ENCODE peak calls at places on chromosome 19, in six cellular contexts. U is retina; N is activated CD4-positive, alpha-beta T cell treated with anti-CD3 and anti-CD28 coated beads, Interleukin-2, amount 50 U/mL, for 48 hours; I is effector memory CD4-positive, alpha-beta T cell; O is stimulated activated naive B cell treated with anti-CD40 and anti-IgM and Interleukin-4, amounts not matched to agents 10 μg/mL and 1 μg/mL and 100 μg/mL, for 72 hours; E is GM06990. Z is an unnamed sample.

GRCh38 chr19:34313188-34313587 is 51.8 kb upstream of the GPI start:
- DNase-seq in I (no peak), O (no peak), U (no peak), N (no peak), E (no peak), Z (no peak)

GRCh38 chr19:918481-919156 is 1.5 kb downstream of the KISS1R start:
- DNase-seq in N (peak), E (no peak), I (no peak), O (no peak), U (no peak), Z (no peak)

GRCh38 chr19:50252887-50253268 is 49.5 kb downstream of the MYH14 start:
- DNase-seq in N (no peak), E (no peak), O (no peak), I (no peak), U (no peak), Z (no peak)

GRCh38 chr19:22832031-22832762 is at the start of gene ZNF723:
- DNase-seq in N (no peak), I (no peak), O (no peak), U (no peak), E (no peak), Z (no peak)

GRCh38 chr19:51702103-51702753 is 9.1 kb downstream of the SPACA6 start:
- DNase-seq in U (no peak), N (peak), O (no peak), I (peak), E (no peak), Z (peak)

GRCh38 chr19:16139752-16140151 is 3.7 kb upstream of the HSH2D start:
- DNase-seq in E (peak), I (no peak), U (no peak), N (no peak), O (peak), Z (no peak)

GRCh38 chr19:43872547-43873336 is 45.6 kb downstream of the ZNF283 start:
- DNase-seq in I (no peak), U (no peak), N (no peak), O (no peak), E (no peak), Z (no peak)

GRCh38 chr19:9721861-9722260 is 46.7 kb downstream of the ZNF846 start:
- DNase-seq in U (peak), O (no peak), N (no peak), I (no peak), E (no peak), Z (no peak)

GRCh38 chr19:56476671-56477428 is at the start of gene ZNF667:
- DNase-seq in I (no peak), U (peak), E (no peak), O (peak), N (no peak), Z (peak)

GRCh38 chr19:33403221-33403972 is 29.9 kb downstream of the CEBPG start:
- DNase-seq in O (no peak), I (no peak), N (no peak), U (no peak), E (no peak), Z (no peak)

GRCh38 chr19:2035590-2035991 is 15.5 kb downstream of the MKNK2 start:
- DNase-seq in E (peak), I (no peak), N (no peak), O (no peak), U (no peak), Z (no peak)

GRCh38 chr19:18604820-18605159 is 1.8 kb downstream of the CRLF1 start:
- DNase-seq in U (no peak), I (no peak), E (no peak), O (no peak), N (no peak), Z (no peak)

GRCh38 chr19:21323000-21323399 is 6.2 kb downstream of the ZNF708 start:
- DNase-seq in N (no peak), U (no peak), I (no peak), O (no peak), E (no peak), Z (no peak)

GRCh38 chr19:55255618-55256423 is 3.0 kb downstream of the PPP6R1 start:
- DNase-seq in U (no peak), O (peak), N (peak), I (no peak), E (peak), Z (peak)

GRCh38 chr19:45597425-45598111 is 4.4 kb downstream of the GPR4 start:
- DNase-seq in E (no peak), U (no peak), N (no peak), I (no peak), O (no peak), Z (no peak)

GRCh38 chr19:16860996-16861395 is 27.8 kb upstream of the F2RL3 start:
- DNase-seq in I (no peak), E (no peak), O (no peak), U (no peak), N (no peak), Z (no peak)

GRCh38 chr19:28956421-28956820 is 256.5 kb downstream of the UQCRFS1 start:
- DNase-seq in E (no peak), O (no peak), N (no peak), U (no peak), I (no peak), Z (no peak)

GRCh38 chr19:5624154-5624663 is 1.3 kb downstream of the SAFB start:
- DNase-seq in N (peak), U (peak), E (no peak), I (no peak), O (no peak), Z (peak)

GRCh38 chr19:18414504-18415176 is 4.6 kb upstream of the SSBP4 start:
- DNase-seq in N (no peak), E (no peak), I (no peak), U (peak), O (no peak), Z (no peak)

GRCh38 chr19:6963937-6964336 is 57.3 kb downstream of the MBD3L2B start:
- DNase-seq in U (no peak), O (peak), I (peak), N (peak), E (no peak), Z (no peak)

GRCh38 chr19:43782311-43782660 is 1.5 kb upstream of the KCNN4 start:
- DNase-seq in O (no peak), N (peak), I (no peak), U (no peak), E (no peak), Z (no peak)

GRCh38 chr19:6278740-6279619 is 795 bp downstream of the MLLT1 start:
- DNase-seq in O (no peak), N (peak), I (no peak), E (no peak), U (peak), Z (no peak)

GRCh38 chr19:6416658-6417405 is 7.8 kb downstream of the KHSRP start:
- DNase-seq in E (no peak), I (no peak), N (no peak), U (no peak), O (no peak), Z (no peak)

GRCh38 chr19:44626067-44626624 is 12.8 kb downstream of the IGSF23 start:
- DNase-seq in O (no peak), E (no peak), N (no peak), U (no peak), I (no peak), Z (peak)

GRCh38 chr19:49923055-49924003 is 5.7 kb upstream of the ATF5 start:
- DNase-seq in I (no peak), O (no peak), E (no peak), N (no peak), U (no peak), Z (no peak)

GRCh38 chr19:46191972-46192371 is 37.6 kb upstream of the IGFL1 start:
- DNase-seq in N (no peak), O (no peak), I (no peak), U (no peak), E (no peak), Z (no peak)

GRCh38 chr19:58354478-58355030 is 1.3 kb upstream of the A1BG start:
- DNase-seq in E (no peak), U (no peak), N (no peak), O (no peak), I (no peak), Z (no peak)

GRCh38 chr19:4061178-4061682 is 5.5 kb downstream of the ZBTB7A start:
- DNase-seq in I (peak), U (no peak), N (peak), O (no peak), E (no peak), Z (no peak)

GRCh38 chr19:1470864-1471513 is 8.0 kb downstream of the C19orf25 start:
- DNase-seq in I (no peak), N (peak), E (peak), O (no peak), U (peak), Z (no peak)

GRCh38 chr19:41936416-41936850 is 8.2 kb upstream of the ERFL start:
- DNase-seq in U (peak), O (no peak), I (no peak), N (peak), E (no peak), Z (no peak)

GRCh38 chr19:3725640-3726310 is 17.6 kb downstream of the TJP3 start:
- DNase-seq in N (no peak), O (no peak), E (no peak), U (peak), I (no peak), Z (no peak)

GRCh38 chr19:50328257-50329145 is 676 bp downstream of the KCNC3 start:
- DNase-seq in U (peak), N (peak), E (peak), I (no peak), O (no peak), Z (no peak)

GRCh38 chr19:43525836-43526771 is 897 bp downstream of the ETHE1 start:
- DNase-seq in N (peak), O (no peak), I (no peak), E (no peak), U (peak), Z (no peak)

GRCh38 chr19:5171711-5172110 is 168.9 kb downstream of the PTPRS start:
- DNase-seq in I (no peak), N (no peak), E (no peak), U (no peak), O (no peak), Z (no peak)

GRCh38 chr19:47651691-47652090 is 42.8 kb downstream of the BICRA start:
- DNase-seq in I (no peak), E (no peak), N (no peak), O (no peak), U (no peak), Z (no peak)

GRCh38 chr19:33430674-33431277 is 57.3 kb downstream of the CEBPG start:
- DNase-seq in O (peak), U (peak), I (peak), E (peak), N (peak), Z (peak)

GRCh38 chr19:33226550-33227241 is 1.0 kb upstream of the SLC7A10 start:
- DNase-seq in O (no peak), E (no peak), U (peak), N (peak), I (no peak), Z (no peak)

GRCh38 chr19:8342684-8343482 is at the start of gene KANK3:
- DNase-seq in N (peak), E (peak), U (peak), I (peak), O (peak), Z (peak)